ENCODE peak calls at places on chromosomes 4 and X, in five cellular contexts. One of them, this sample, is unnamed.

GRCh38 chrX:151151668-151152267 is 24.6 kb upstream of the GPR50 start:
- DNase-seq in A549: peak
- DNase-seq in K562: peak
- DNase-seq in HepG2: peak
- DNase-seq in H1: no peak
- DNase-seq in this sample: no peak

GRCh38 chr4:172377486-172378140 is 564.4 kb downstream of the GALNTL6 start:
- DNase-seq in A549: no peak
- DNase-seq in K562: no peak
- DNase-seq in HepG2: no peak
- DNase-seq in H1: no peak
- DNase-seq in this sample: no peak

GRCh38 chrX:100083146-100083715 is 326.8 kb downstream of the PCDH19 start:
- DNase-seq in A549: no peak
- DNase-seq in K562: no peak
- DNase-seq in HepG2: no peak
- DNase-seq in H1: no peak
- DNase-seq in this sample: no peak

GRCh38 chrX:35858916-35859315 is 60.6 kb upstream of the CFAP47 start:
- DNase-seq in A549: no peak
- DNase-seq in K562: no peak
- DNase-seq in HepG2: no peak
- DNase-seq in H1: no peak
- DNase-seq in this sample: no peak

GRCh38 chr4:121484633-121485032 is 103.8 kb upstream of the QRFPR start:
- DNase-seq in A549: peak
- DNase-seq in K562: peak
- DNase-seq in HepG2: peak
- DNase-seq in H1: no peak
- DNase-seq in this sample: no peak

GRCh38 chrX:39969099-39969825 is 128.5 kb downstream of the BCOR start:
- DNase-seq in A549: no peak
- DNase-seq in K562: no peak
- DNase-seq in HepG2: no peak
- DNase-seq in H1: no peak
- DNase-seq in this sample: no peak

GRCh38 chrX:9591496-9591895 is 126.6 kb downstream of the TBL1X start:
- DNase-seq in A549: no peak
- DNase-seq in K562: no peak
- DNase-seq in HepG2: no peak
- DNase-seq in H1: no peak
- DNase-seq in this sample: no peak

GRCh38 chrX:15524417-15524816 is 23.8 kb downstream of the BMX start:
- DNase-seq in A549: no peak
- DNase-seq in K562: no peak
- DNase-seq in HepG2: no peak
- DNase-seq in H1: no peak
- DNase-seq in this sample: no peak

GRCh38 chr4:154073107-154073817 is 284.4 kb upstream of the SFRP2 start:
- DNase-seq in A549: no peak
- DNase-seq in K562: no peak
- DNase-seq in HepG2: no peak
- DNase-seq in H1: no peak
- DNase-seq in this sample: no peak

GRCh38 chr4:6582889-6583504 is 8.0 kb downstream of the MAN2B2 start:
- DNase-seq in A549: peak
- DNase-seq in K562: peak
- DNase-seq in HepG2: peak
- DNase-seq in H1: no peak
- DNase-seq in this sample: peak

GRCh38 chr4:145553375-145553774 is 65.8 kb upstream of the MMAA start:
- DNase-seq in A549: no peak
- DNase-seq in K562: no peak
- DNase-seq in HepG2: no peak
- DNase-seq in H1: no peak
- DNase-seq in this sample: no peak

GRCh38 chr4:7295201-7295916 is 103.0 kb downstream of the SORCS2 start:
- DNase-seq in A549: no peak
- DNase-seq in K562: no peak
- DNase-seq in HepG2: no peak
- DNase-seq in H1: no peak
- DNase-seq in this sample: no peak

GRCh38 chr4:38757945-38758344 is 24.8 kb downstream of the TLR10 start:
- DNase-seq in A549: peak
- DNase-seq in K562: peak
- DNase-seq in HepG2: no peak
- DNase-seq in H1: peak
- DNase-seq in this sample: no peak

GRCh38 chr4:78454016-78454415 is 97.6 kb upstream of the ANXA3 start:
- DNase-seq in A549: no peak
- DNase-seq in K562: no peak
- DNase-seq in HepG2: no peak
- DNase-seq in H1: no peak
- DNase-seq in this sample: no peak

GRCh38 chr4:78446607-78447006 is 105.0 kb upstream of the ANXA3 start:
- DNase-seq in A549: no peak
- DNase-seq in K562: peak
- DNase-seq in HepG2: no peak
- DNase-seq in H1: no peak
- DNase-seq in this sample: no peak

GRCh38 chr4:78451407-78451806 is 100.2 kb upstream of the ANXA3 start:
- DNase-seq in A549: no peak
- DNase-seq in K562: no peak
- DNase-seq in HepG2: no peak
- DNase-seq in H1: no peak
- DNase-seq in this sample: no peak
- TF ChIP-seq KDM1A in A549: no peak
- TF ChIP-seq KDM1A in K562: no peak
- TF ChIP-seq KDM1A in HepG2: no peak
- TF ChIP-seq KDM1A in H1: no peak
- TF ChIP-seq KDM1A in this sample: no peak

GRCh38 chrX:47266643-47267042 is 33.8 kb downstream of the USP11 start:
- DNase-seq in A549: no peak
- DNase-seq in K562: no peak
- DNase-seq in HepG2: no peak
- DNase-seq in H1: no peak
- DNase-seq in this sample: no peak

DNA sequence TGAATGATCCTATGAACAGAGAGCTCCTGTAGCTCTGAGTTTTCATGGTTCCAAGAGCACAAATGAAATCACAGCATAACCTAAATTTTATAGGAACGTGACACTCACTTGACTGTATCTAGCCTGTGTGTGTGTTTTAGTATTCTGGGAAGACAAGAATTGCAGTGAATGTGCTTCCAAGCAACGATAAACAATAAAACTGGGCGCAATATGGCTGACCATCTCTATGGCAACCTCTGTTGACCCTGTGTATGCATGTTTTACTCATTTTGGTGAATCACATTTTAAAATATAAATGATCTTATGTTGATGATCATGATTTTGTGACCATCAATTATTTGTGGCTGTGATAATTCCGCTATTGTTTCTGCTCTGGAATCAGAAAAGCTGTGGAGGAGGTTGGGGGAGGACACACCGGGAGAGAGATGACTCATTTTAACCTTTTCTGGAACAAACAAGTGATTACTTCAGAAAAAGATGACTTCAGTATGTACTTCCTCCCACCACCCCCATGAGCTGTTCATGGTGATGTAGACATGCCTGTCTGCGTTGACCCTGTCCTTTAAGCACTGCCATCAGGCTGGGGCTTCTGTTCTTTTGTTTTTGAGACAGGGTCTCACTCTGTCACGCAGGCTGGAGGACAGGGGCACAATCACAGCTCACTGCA is 31.8 kb downstream of the USP11 start:
- DNase-seq in A549: peak
- DNase-seq in K562: peak
- DNase-seq in HepG2: peak
- DNase-seq in H1: no peak
- DNase-seq in this sample: no peak
- TF ChIP-seq RFX5 in A549: no peak
- TF ChIP-seq RFX5 in K562: no peak
- TF ChIP-seq RFX5 in HepG2: no peak
- TF ChIP-seq RFX5 in H1: no peak
- TF ChIP-seq RFX5 in this sample: no peak

GRCh38 chr4:99180367-99181169 is 36.5 kb upstream of the ADH4 start:
- DNase-seq in A549: no peak
- DNase-seq in K562: no peak
- DNase-seq in HepG2: no peak
- DNase-seq in H1: no peak
- DNase-seq in this sample: no peak
- TF ChIP-seq KDM1A in A549: no peak
- TF ChIP-seq KDM1A in K562: no peak
- TF ChIP-seq KDM1A in HepG2: no peak
- TF ChIP-seq KDM1A in H1: no peak
- TF ChIP-seq KDM1A in this sample: no peak

DNA sequence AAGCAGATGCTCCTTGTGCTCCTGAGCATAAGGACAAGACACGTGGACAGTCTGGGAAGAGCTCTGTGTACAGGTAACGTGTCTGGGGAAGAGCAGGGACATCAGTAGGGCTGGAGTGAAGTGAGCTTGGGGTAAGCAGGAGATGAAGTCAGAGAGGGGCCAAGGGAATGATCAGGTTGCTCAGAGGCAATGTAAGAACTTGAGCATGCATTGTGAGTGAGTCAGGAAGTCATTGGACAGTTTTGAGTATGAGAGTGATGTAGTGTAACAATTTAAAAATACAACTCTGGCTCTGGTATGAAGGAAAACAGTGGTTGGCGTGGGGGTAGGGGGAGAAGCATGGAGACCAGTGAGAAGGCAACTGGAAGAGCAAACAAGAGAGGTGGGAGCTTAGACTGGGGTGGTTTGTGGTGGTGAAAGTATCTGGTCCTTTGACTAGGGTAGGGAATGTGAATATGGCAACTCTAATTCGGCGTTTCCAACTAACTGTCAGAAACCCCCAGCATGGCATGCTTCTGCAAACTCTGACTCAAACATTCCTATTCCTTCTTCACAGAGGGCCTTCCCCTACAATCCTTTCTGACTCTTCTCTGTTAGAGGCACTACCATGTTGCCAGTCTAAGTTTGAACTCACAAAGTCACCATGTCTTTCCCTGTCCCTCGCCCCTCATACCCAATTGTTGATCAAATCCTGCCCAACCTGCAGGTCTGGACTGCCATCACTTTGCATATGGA is 57.2 kb downstream of the STBD1 start:
- DNase-seq in A549: no peak
- DNase-seq in K562: no peak
- DNase-seq in HepG2: no peak
- DNase-seq in H1: no peak
- DNase-seq in this sample: no peak
- TF ChIP-seq RFX5 in A549: no peak
- TF ChIP-seq RFX5 in K562: no peak
- TF ChIP-seq RFX5 in HepG2: no peak
- TF ChIP-seq RFX5 in H1: no peak
- TF ChIP-seq RFX5 in this sample: no peak

GRCh38 chrX:45233541-45233940 is 32.9 kb upstream of the DIPK2B start:
- DNase-seq in A549: no peak
- DNase-seq in K562: no peak
- DNase-seq in HepG2: no peak
- DNase-seq in H1: no peak
- DNase-seq in this sample: no peak
- TF ChIP-seq KDM1A in A549: no peak
- TF ChIP-seq KDM1A in K562: no peak
- TF ChIP-seq KDM1A in HepG2: no peak
- TF ChIP-seq KDM1A in H1: no peak
- TF ChIP-seq KDM1A in this sample: no peak

GRCh38 chrX:41087219-41087618 is 2.0 kb downstream of the USP9X start:
- DNase-seq in A549: no peak
- DNase-seq in K562: no peak
- DNase-seq in HepG2: no peak
- DNase-seq in H1: no peak
- DNase-seq in this sample: no peak

GRCh38 chrX:41085883-41086626 is 810 bp downstream of the USP9X start:
- DNase-seq in A549: peak
- DNase-seq in K562: no peak
- DNase-seq in HepG2: peak
- DNase-seq in H1: no peak
- DNase-seq in this sample: no peak

GRCh38 chrX:41084360-41085104 is 713 bp upstream of the USP9X start:
- DNase-seq in A549: peak
- DNase-seq in K562: peak
- DNase-seq in HepG2: peak
- DNase-seq in H1: peak
- DNase-seq in this sample: peak

GRCh38 chrX:41085105-41085882 is at the start of gene USP9X:
- DNase-seq in A549: peak
- DNase-seq in K562: peak
- DNase-seq in HepG2: peak
- DNase-seq in H1: peak
- DNase-seq in this sample: peak

GRCh38 chrX:41086627-41086932 is 1.3 kb downstream of the USP9X start:
- DNase-seq in A549: no peak
- DNase-seq in K562: peak
- DNase-seq in HepG2: no peak
- DNase-seq in H1: no peak
- DNase-seq in this sample: no peak
- TF ChIP-seq RFX5 in A549: no peak
- TF ChIP-seq RFX5 in K562: no peak
- TF ChIP-seq RFX5 in HepG2: no peak
- TF ChIP-seq RFX5 in H1: no peak
- TF ChIP-seq RFX5 in this sample: no peak

GRCh38 chr4:25500626-25501318 is 123.7 kb downstream of the ANAPC4 start:
- DNase-seq in A549: no peak
- DNase-seq in K562: no peak
- DNase-seq in HepG2: no peak
- DNase-seq in H1: no peak
- DNase-seq in this sample: no peak

GRCh38 chr4:25505637-25505991 is 128.6 kb downstream of the ANAPC4 start:
- DNase-seq in A549: no peak
- DNase-seq in K562: no peak
- DNase-seq in HepG2: no peak
- DNase-seq in H1: no peak
- DNase-seq in this sample: no peak

GRCh38 chr4:25506032-25506571 is 129.0 kb downstream of the ANAPC4 start:
- DNase-seq in A549: no peak
- DNase-seq in K562: no peak
- DNase-seq in HepG2: no peak
- DNase-seq in H1: no peak
- DNase-seq in this sample: no peak

GRCh38 chr4:25503779-25504178 is 126.7 kb downstream of the ANAPC4 start:
- DNase-seq in A549: no peak
- DNase-seq in K562: no peak
- DNase-seq in HepG2: no peak
- DNase-seq in H1: no peak
- DNase-seq in this sample: no peak

GRCh38 chr4:25504932-25505636 is 128.0 kb downstream of the ANAPC4 start:
- DNase-seq in A549: no peak
- DNase-seq in K562: no peak
- DNase-seq in HepG2: no peak
- DNase-seq in H1: no peak
- DNase-seq in this sample: no peak
- TF ChIP-seq KDM1A in A549: no peak
- TF ChIP-seq KDM1A in K562: no peak
- TF ChIP-seq KDM1A in HepG2: no peak
- TF ChIP-seq KDM1A in H1: no peak
- TF ChIP-seq KDM1A in this sample: no peak

DNA sequence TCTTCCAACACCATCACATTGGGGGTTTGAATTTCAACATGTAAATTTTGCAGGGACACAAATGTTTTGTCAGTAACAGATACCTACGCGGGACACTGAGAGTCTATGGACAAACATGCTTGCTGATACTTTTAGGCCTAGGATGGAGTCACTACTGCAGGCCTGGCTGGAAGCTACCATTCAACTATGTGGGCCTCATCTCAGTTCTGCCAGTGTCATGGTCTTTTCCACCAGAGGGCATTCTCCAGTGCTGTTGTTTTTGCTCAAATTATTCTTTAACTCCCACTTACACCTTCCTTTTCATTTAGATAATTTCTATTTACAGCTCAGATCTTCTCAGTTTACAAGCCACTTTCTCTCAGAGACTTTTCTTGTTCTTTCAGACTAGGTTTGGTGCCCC is 7.0 kb upstream of the ANK2 start:
- DNase-seq in A549: no peak
- DNase-seq in K562: no peak
- DNase-seq in HepG2: no peak
- DNase-seq in H1: no peak
- DNase-seq in this sample: no peak
- TF ChIP-seq RFX5 in A549: no peak
- TF ChIP-seq RFX5 in K562: no peak
- TF ChIP-seq RFX5 in HepG2: no peak
- TF ChIP-seq RFX5 in H1: no peak
- TF ChIP-seq RFX5 in this sample: no peak

This sample was measured in GM12878.